ENCODE peak calls at places on chromosomes 1 and 21, in six cellular contexts. T is adrenal gland; O is CD4-positive, CD25-positive, alpha-beta regulatory T cell; D is Calu3; Z is activated CD4-positive, alpha-beta T cell treated with anti-CD3 and anti-CD28 coated beads for 24 hours; K is anterior cingulate cortex. J is an unnamed sample.
A peak's percentile ranks its signal among the peaks of the same experiment; 100 is the strongest.

GRCh38 chr1:15617874-15618684 is 821 bp downstream of the DDI2 start:
- DNase-seq in T (no peak), O (no peak), D (peak; percentile 9), Z (peak; percentile 4), K (peak; percentile 34), J (no peak)

GRCh38 chr1:164647211-164647610 is 88.2 kb downstream of the PBX1 start:
- DNase-seq in T (no peak), O (no peak), D (no peak), Z (no peak), K (no peak), J (peak; percentile 88)

GRCh38 chr1:2352341-2353214 is 38.8 kb downstream of the MORN1 start:
- DNase-seq in T (no peak), O (no peak), D (no peak), Z (no peak), K (no peak), J (no peak)

GRCh38 chr1:1206376-1207253 is at the start of gene TNFRSF18:
- DNase-seq in T (no peak), O (peak; percentile 45), D (peak; percentile 47), Z (no peak), K (no peak), J (no peak)

GRCh38 chr1:178938959-178939317 is 68.1 kb upstream of the ANGPTL1 start:
- DNase-seq in T (peak; percentile 76), O (no peak), D (no peak), Z (no peak), K (no peak), J (peak; percentile 91)

GRCh38 chr1:33612877-33613487 is 140.5 kb downstream of the ZSCAN20 start:
- DNase-seq in T (peak; percentile 58), O (no peak), D (peak; percentile 69), Z (no peak), K (no peak), J (no peak)

GRCh38 chr1:112506731-112507130 is 2.0 kb upstream of the WNT2B start:
- DNase-seq in T (no peak), O (no peak), D (no peak), Z (no peak), K (no peak), J (no peak)

GRCh38 chr21:42381347-42381984 is 14.4 kb downstream of the TMPRSS3 start:
- DNase-seq in T (no peak), O (no peak), D (peak; percentile 65), Z (no peak), K (no peak), J (no peak)

GRCh38 chr1:165823552-165824268 is 3.7 kb upstream of the UCK2 start:
- DNase-seq in T (no peak), O (no peak), D (no peak), Z (no peak), K (no peak), J (no peak)

GRCh38 chr1:87072904-87073303 is 158.5 kb downstream of the HS2ST1 start:
- DNase-seq in T (no peak), O (no peak), D (no peak), Z (no peak), K (no peak), J (no peak)

GRCh38 chr1:155242805-155243358 is 12.4 kb downstream of the ENTREP3 start:
- DNase-seq in T (no peak), O (no peak), D (no peak), Z (no peak), K (no peak), J (no peak)

GRCh38 chr1:193660428-193660827 is 474.0 kb upstream of the B3GALT2 start:
- DNase-seq in T (no peak), O (no peak), D (no peak), Z (no peak), K (no peak), J (no peak)

GRCh38 chr1:74399249-74399648 is 113.2 kb downstream of the LRRC53 start:
- DNase-seq in T (no peak), O (no peak), D (no peak), Z (no peak), K (no peak), J (no peak)

GRCh38 chr1:179921981-179922380 is 32.6 kb upstream of the CEP350 start:
- DNase-seq in T (no peak), O (no peak), D (no peak), Z (no peak), K (no peak), J (no peak)

GRCh38 chr21:44382536-44382935 is 29.1 kb downstream of the TRPM2 start:
- DNase-seq in T (no peak), O (no peak), D (no peak), Z (no peak), K (no peak), J (no peak)

GRCh38 chr21:28110074-28110473 is 882.6 kb downstream of the LTN1 start:
- DNase-seq in T (no peak), O (no peak), D (no peak), Z (no peak), K (no peak), J (no peak)

GRCh38 chr1:107991371-107992066 is 26.5 kb upstream of the VAV3 start:
- DNase-seq in T (no peak), O (no peak), D (no peak), Z (no peak), K (no peak), J (no peak)

GRCh38 chr1:2135866-2136265 is 58.7 kb downstream of the FAAP20 start:
- DNase-seq in T (no peak), O (no peak), D (no peak), Z (no peak), K (no peak), J (no peak)

GRCh38 chr21:29501451-29501850 is 202.7 kb downstream of the BACH1 start:
- DNase-seq in T (no peak), O (no peak), D (no peak), Z (no peak), K (no peak), J (no peak)

GRCh38 chr1:153968000-153968363 is 280 bp downstream of the CREB3L4 start:
- DNase-seq in T (peak; percentile 59), O (no peak), D (peak; percentile 59), Z (no peak), K (no peak), J (peak; percentile 59)

GRCh38 chr1:235077571-235078479 is 50.8 kb downstream of the TOMM20 start:
- DNase-seq in T (no peak), O (no peak), D (no peak), Z (no peak), K (no peak), J (no peak)

GRCh38 chr1:56525463-56526155 is 53.8 kb downstream of the PLPP3 start:
- DNase-seq in T (no peak), O (no peak), D (no peak), Z (no peak), K (no peak), J (no peak)

GRCh38 chr1:119714583-119714982 is 2.8 kb downstream of the PHGDH start:
- DNase-seq in T (no peak), O (no peak), D (no peak), Z (no peak), K (no peak), J (no peak)

GRCh38 chr1:96730574-96731298 is 9.2 kb downstream of the PTBP2 start:
- DNase-seq in T (no peak), O (no peak), D (no peak), Z (no peak), K (no peak), J (no peak)

J was measured in uterus.